ENCODE peak calls at places on chromosomes 3 and 15, in six cellular contexts. Q is activated T-cell treated with anti-CD3 and anti-CD28 coated beads for 24 hours; M is stimulated activated CD8-positive, alpha-beta memory T cell treated with anti-CD3 and anti-CD28 coated beads, Interleukin-12 subunit alpha, Interleukin-12 subunit beta, amount 100 ng/mL, for 4 hours; W is HCEC 1CT; G is NCI-H1417; B is occipital lobe. F is an unnamed sample.

GRCh38 chr3:69193749-69194148 is 71.4 kb upstream of the LMOD3 start:
- DNase-seq in B (no peak), Q (no peak), W (no peak), M (no peak), G (no peak), F (no peak)

GRCh38 chr15:47742334-47742733 is 25.0 kb downstream of the SEMA6D start:
- DNase-seq in W (no peak), B (no peak), M (no peak), Q (no peak), G (no peak), F (no peak)

GRCh38 chr15:96121066-96121465 is 209.4 kb upstream of the NR2F2 start:
- DNase-seq in M (no peak), W (peak), G (no peak), Q (no peak), B (no peak), F (no peak)

GRCh38 chr15:72554471-72555425 is 80.6 kb downstream of the ARIH1 start:
- DNase-seq in G (no peak), Q (peak), B (no peak), M (no peak), W (peak), F (no peak)

GRCh38 chr15:63491979-63492378 is 12.4 kb upstream of the USP3 start:
- DNase-seq in G (no peak), Q (no peak), M (no peak), W (no peak), B (no peak), F (no peak)

GRCh38 chr3:40939113-40940070 is 259.9 kb upstream of the CTNNB1 start:
- DNase-seq in W (no peak), G (no peak), B (no peak), Q (no peak), M (no peak), F (no peak)

GRCh38 chr15:48244923-48245322 is 38.8 kb downstream of the SLC12A1 start:
- DNase-seq in B (no peak), G (no peak), M (no peak), Q (no peak), W (peak), F (no peak)

GRCh38 chr3:47406762-47407149 is 25.9 kb downstream of the PTPN23 start:
- DNase-seq in B (no peak), G (no peak), Q (no peak), M (no peak), W (no peak), F (no peak)

GRCh38 chr15:68484696-68485400 is 52.9 kb upstream of the ITGA11 start:
- DNase-seq in M (no peak), Q (no peak), B (no peak), G (no peak), W (peak), F (no peak)

GRCh38 chr15:66824374-66824773 is 122.3 kb downstream of the SMAD6 start:
- DNase-seq in G (no peak), Q (no peak), M (no peak), W (no peak), B (no peak), F (no peak)

GRCh38 chr3:87624860-87625259 is 348.5 kb upstream of the POU1F1 start:
- DNase-seq in M (no peak), Q (no peak), B (no peak), G (no peak), W (no peak), F (no peak)

GRCh38 chr3:142947799-142948575 is 15.5 kb downstream of the PAQR9 start:
- DNase-seq in W (peak), B (no peak), Q (peak), G (no peak), M (no peak), F (no peak)

GRCh38 chr3:60953406-60953805 is 297.8 kb downstream of the FHIT start:
- DNase-seq in Q (no peak), B (no peak), M (no peak), W (peak), G (no peak), F (no peak)

F was measured in HL-60.